ENCODE peak calls at places on chromosomes 3 and 15, in four cellular contexts. One of them, this sample, is unnamed.

GRCh38 chr15:48993411-48993810 is 29.7 kb upstream of the SHC4 start:
- DNase-seq in transverse colon: no peak
- DNase-seq in Panc1: no peak
- DNase-seq in HCT116: no peak
- DNase-seq in this sample: no peak

GRCh38 chr15:52496776-52497470 is 31.8 kb downstream of the MYO5A start:
- DNase-seq in transverse colon: no peak
- DNase-seq in Panc1: peak
- DNase-seq in HCT116: peak
- DNase-seq in this sample: no peak

GRCh38 chr15:49887604-49888340 is 231.3 kb downstream of the ATP8B4 start:
- DNase-seq in transverse colon: no peak
- DNase-seq in Panc1: no peak
- DNase-seq in HCT116: no peak
- DNase-seq in this sample: no peak

GRCh38 chr3:14434105-14434504 is 31.7 kb downstream of the SLC6A6 start:
- DNase-seq in transverse colon: no peak
- DNase-seq in Panc1: no peak
- DNase-seq in HCT116: no peak
- DNase-seq in this sample: no peak

GRCh38 chr15:51493892-51494291 is 128.7 kb downstream of the DMXL2 start:
- DNase-seq in transverse colon: no peak
- DNase-seq in Panc1: no peak
- DNase-seq in HCT116: no peak
- DNase-seq in this sample: no peak

GRCh38 chr3:56869157-56869889 is 67.6 kb upstream of the ARHGEF3 start:
- DNase-seq in transverse colon: no peak
- DNase-seq in Panc1: no peak
- DNase-seq in HCT116: no peak
- DNase-seq in this sample: no peak

GRCh38 chr3:42830437-42831320 is 21.4 kb downstream of the ACKR2 start:
- DNase-seq in transverse colon: no peak
- DNase-seq in Panc1: no peak
- DNase-seq in HCT116: peak
- DNase-seq in this sample: no peak

GRCh38 chr15:70584838-70585706 is 178.3 kb downstream of the UACA start:
- DNase-seq in transverse colon: no peak
- DNase-seq in Panc1: peak
- DNase-seq in HCT116: peak
- DNase-seq in this sample: peak

GRCh38 chr15:96285306-96285705 is 45.2 kb upstream of the NR2F2 start:
- DNase-seq in transverse colon: no peak
- DNase-seq in Panc1: no peak
- DNase-seq in HCT116: no peak
- DNase-seq in this sample: no peak

GRCh38 chr15:63628123-63628822 is 31.1 kb downstream of the FBXL22 start:
- DNase-seq in transverse colon: no peak
- DNase-seq in Panc1: no peak
- DNase-seq in HCT116: no peak
- DNase-seq in this sample: no peak

GRCh38 chr15:41061667-41062066 is 54.4 kb downstream of the INO80 start:
- DNase-seq in transverse colon: no peak
- DNase-seq in Panc1: no peak
- DNase-seq in HCT116: no peak
- DNase-seq in this sample: no peak

GRCh38 chr3:1348547-1348946 is 255.7 kb downstream of the CNTN6 start:
- DNase-seq in transverse colon: no peak
- DNase-seq in Panc1: no peak
- DNase-seq in HCT116: no peak
- DNase-seq in this sample: no peak

GRCh38 chr3:131750256-131750655 is 247.5 kb upstream of the MRPL3 start:
- DNase-seq in transverse colon: no peak
- DNase-seq in Panc1: no peak
- DNase-seq in HCT116: no peak
- DNase-seq in this sample: no peak

GRCh38 chr15:91369823-91370222 is 269.8 kb downstream of the SV2B start:
- DNase-seq in transverse colon: no peak
- DNase-seq in Panc1: no peak
- DNase-seq in HCT116: no peak
- DNase-seq in this sample: no peak

GRCh38 chr15:80679167-80679804 is 15.8 kb upstream of the ABHD17C start:
- DNase-seq in transverse colon: peak
- DNase-seq in Panc1: no peak
- DNase-seq in HCT116: no peak
- DNase-seq in this sample: peak

GRCh38 chr3:38649500-38650247 is at the start of gene SCN5A:
- DNase-seq in transverse colon: peak
- DNase-seq in Panc1: no peak
- DNase-seq in HCT116: no peak
- DNase-seq in this sample: peak

GRCh38 chr3:49805367-49805782 is 2.3 kb downstream of the INKA1 start:
- DNase-seq in transverse colon: peak
- DNase-seq in Panc1: no peak
- DNase-seq in HCT116: no peak
- DNase-seq in this sample: peak

GRCh38 chr3:49804141-49805041 is 1.3 kb downstream of the INKA1 start:
- DNase-seq in transverse colon: no peak
- DNase-seq in Panc1: no peak
- DNase-seq in HCT116: no peak
- DNase-seq in this sample: no peak

GRCh38 chr3:49807427-49808114 is 4.5 kb downstream of the INKA1 start:
- DNase-seq in transverse colon: no peak
- DNase-seq in Panc1: no peak
- DNase-seq in HCT116: no peak
- DNase-seq in this sample: no peak

GRCh38 chr3:49806838-49807237 is 3.8 kb downstream of the INKA1 start:
- DNase-seq in transverse colon: no peak
- DNase-seq in Panc1: no peak
- DNase-seq in HCT116: no peak
- DNase-seq in this sample: no peak

GRCh38 chr3:49805884-49806701 is 3.0 kb downstream of the INKA1 start:
- DNase-seq in transverse colon: peak
- DNase-seq in Panc1: no peak
- DNase-seq in HCT116: no peak
- DNase-seq in this sample: no peak
- TF ChIP-seq POLR2AphosphoS5 in transverse colon: no peak
- TF ChIP-seq POLR2AphosphoS5 in Panc1: no peak
- TF ChIP-seq POLR2AphosphoS5 in HCT116: no peak
- TF ChIP-seq POLR2AphosphoS5 in this sample: no peak

GRCh38 chr15:38868326-38869114 is 303.9 kb upstream of the RASGRP1 start:
- DNase-seq in transverse colon: peak
- DNase-seq in Panc1: peak
- DNase-seq in HCT116: peak
- DNase-seq in this sample: no peak
- TF ChIP-seq POLR2AphosphoS5 in transverse colon: no peak
- TF ChIP-seq POLR2AphosphoS5 in Panc1: no peak
- TF ChIP-seq POLR2AphosphoS5 in HCT116: no peak
- TF ChIP-seq POLR2AphosphoS5 in this sample: no peak

GRCh38 chr3:50169232-50169631 is 14.1 kb downstream of the SEMA3F start:
- DNase-seq in transverse colon: no peak
- DNase-seq in Panc1: no peak
- DNase-seq in HCT116: no peak
- DNase-seq in this sample: no peak
- TF ChIP-seq POLR2AphosphoS5 in transverse colon: no peak
- TF ChIP-seq POLR2AphosphoS5 in Panc1: no peak
- TF ChIP-seq POLR2AphosphoS5 in HCT116: no peak
- TF ChIP-seq POLR2AphosphoS5 in this sample: no peak

DNA sequence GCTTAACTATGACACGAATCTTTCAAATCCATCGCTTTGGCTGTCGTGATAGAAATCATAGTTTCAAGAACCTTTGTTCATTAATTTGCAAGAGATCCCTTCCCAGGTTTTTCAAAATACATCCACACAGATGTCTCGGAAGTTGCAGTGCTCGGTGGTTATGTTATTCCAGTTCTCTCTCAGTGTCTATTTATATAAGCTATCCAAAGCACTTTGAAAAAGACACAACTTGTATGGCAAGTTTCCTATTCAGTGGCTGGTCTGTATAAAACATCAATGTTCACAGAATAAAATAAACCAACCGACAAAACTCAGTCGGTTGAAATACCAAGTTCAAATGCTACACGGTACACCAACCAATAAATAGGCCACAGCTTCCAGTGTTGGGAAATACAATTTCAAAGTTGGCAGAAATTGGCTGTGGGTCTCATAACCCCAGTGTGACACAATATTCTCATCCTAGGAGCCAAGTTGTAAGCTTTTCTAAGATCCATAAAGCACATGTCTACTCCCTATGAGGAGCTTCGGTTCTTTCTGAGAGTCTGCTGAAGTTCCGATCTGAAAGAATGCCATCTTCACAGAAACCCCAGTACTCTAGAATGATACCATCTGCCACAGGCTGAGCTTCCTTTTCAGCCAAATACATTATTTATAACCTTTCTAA is 23.7 kb downstream of the SATB1 start:
- DNase-seq in transverse colon: no peak
- DNase-seq in Panc1: no peak
- DNase-seq in HCT116: no peak
- DNase-seq in this sample: no peak
- TF ChIP-seq POLR2AphosphoS5 in transverse colon: no peak
- TF ChIP-seq POLR2AphosphoS5 in Panc1: no peak
- TF ChIP-seq POLR2AphosphoS5 in HCT116: no peak
- TF ChIP-seq POLR2AphosphoS5 in this sample: no peak

GRCh38 chr3:149590691-149591441 is 67.0 kb downstream of the WWTR1 start:
- DNase-seq in transverse colon: no peak
- DNase-seq in Panc1: no peak
- DNase-seq in HCT116: no peak
- DNase-seq in this sample: no peak

GRCh38 chr3:149587383-149587782 is 70.4 kb downstream of the WWTR1 start:
- DNase-seq in transverse colon: no peak
- DNase-seq in Panc1: no peak
- DNase-seq in HCT116: no peak
- DNase-seq in this sample: no peak

GRCh38 chr3:149586871-149587270 is 71.0 kb downstream of the WWTR1 start:
- DNase-seq in transverse colon: no peak
- DNase-seq in Panc1: peak
- DNase-seq in HCT116: peak
- DNase-seq in this sample: no peak

GRCh38 chr3:149589332-149589731 is 68.5 kb downstream of the WWTR1 start:
- DNase-seq in transverse colon: no peak
- DNase-seq in Panc1: no peak
- DNase-seq in HCT116: no peak
- DNase-seq in this sample: no peak

DNA sequence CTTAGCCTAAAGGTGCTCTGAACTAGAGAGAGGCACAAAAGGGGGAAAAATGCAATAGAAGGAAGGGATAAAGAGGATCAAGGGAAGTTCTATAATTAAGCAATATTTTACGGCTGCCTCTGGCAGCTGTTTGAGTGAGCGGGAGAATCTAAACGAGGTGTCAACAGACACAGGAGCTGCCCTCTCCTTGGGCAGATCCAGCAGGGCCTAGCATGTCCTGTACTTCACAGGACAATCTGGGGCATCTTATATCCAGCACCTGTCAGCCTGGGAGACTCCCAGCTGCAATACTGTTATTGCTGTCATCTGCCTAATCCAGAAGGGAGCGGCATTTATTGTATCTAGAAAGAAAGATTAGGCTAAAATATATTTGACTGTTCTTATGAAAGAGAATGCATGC is 68.9 kb downstream of the WWTR1 start:
- DNase-seq in transverse colon: no peak
- DNase-seq in Panc1: no peak
- DNase-seq in HCT116: no peak
- DNase-seq in this sample: no peak
- TF ChIP-seq POLR2AphosphoS5 in transverse colon: no peak
- TF ChIP-seq POLR2AphosphoS5 in Panc1: peak
- TF ChIP-seq POLR2AphosphoS5 in HCT116: no peak
- TF ChIP-seq POLR2AphosphoS5 in this sample: no peak

GRCh38 chr3:129445472-129445871 is 5.4 kb downstream of the IFT122 start:
- DNase-seq in transverse colon: no peak
- DNase-seq in Panc1: no peak
- DNase-seq in HCT116: no peak
- DNase-seq in this sample: no peak

GRCh38 chr3:129446926-129447325 is 6.9 kb downstream of the IFT122 start:
- DNase-seq in transverse colon: no peak
- DNase-seq in Panc1: no peak
- DNase-seq in HCT116: no peak
- DNase-seq in this sample: no peak

GRCh38 chr3:129453732-129454131 is 13.7 kb downstream of the IFT122 start:
- DNase-seq in transverse colon: no peak
- DNase-seq in Panc1: no peak
- DNase-seq in HCT116: no peak
- DNase-seq in this sample: no peak

GRCh38 chr3:129449279-129450115 is 9.5 kb downstream of the IFT122 start:
- DNase-seq in transverse colon: no peak
- DNase-seq in Panc1: no peak
- DNase-seq in HCT116: no peak
- DNase-seq in this sample: no peak

DNA sequence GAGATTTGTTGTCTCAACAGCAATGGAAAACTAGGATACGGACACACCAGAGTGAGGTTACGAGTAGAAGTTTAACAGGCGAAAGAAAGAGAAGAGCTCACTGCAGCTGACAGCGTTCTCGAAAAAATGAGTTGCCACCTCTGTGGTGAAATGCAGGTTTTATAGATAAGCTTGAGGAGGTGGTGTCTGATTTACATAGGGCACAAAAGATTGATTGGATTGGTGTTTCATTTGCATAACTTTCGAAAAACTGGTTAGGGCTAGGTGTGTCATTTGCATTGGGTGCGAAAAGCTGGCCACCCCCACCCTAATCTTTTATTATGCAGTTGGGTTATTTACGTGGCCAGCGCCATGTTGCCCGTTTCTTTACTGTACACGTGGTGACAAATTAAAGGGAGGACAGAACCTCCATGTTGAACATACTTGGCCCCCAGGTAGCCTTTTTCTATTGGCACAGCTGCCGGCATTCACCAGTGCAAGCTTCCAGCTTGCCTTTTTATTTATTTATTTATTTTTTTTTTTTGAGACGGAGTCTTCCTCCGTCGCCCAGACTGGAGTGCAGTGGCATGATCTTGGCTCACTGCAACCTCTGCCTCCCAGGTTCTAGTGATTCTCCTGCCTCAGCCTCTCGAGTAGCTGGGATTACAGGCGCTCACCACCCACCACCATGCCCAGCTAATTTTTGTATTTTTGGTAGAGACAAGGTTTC is 8.3 kb downstream of the IFT122 start:
- DNase-seq in transverse colon: no peak
- DNase-seq in Panc1: no peak
- DNase-seq in HCT116: no peak
- DNase-seq in this sample: no peak
- TF ChIP-seq POLR2AphosphoS5 in transverse colon: no peak
- TF ChIP-seq POLR2AphosphoS5 in Panc1: no peak
- TF ChIP-seq POLR2AphosphoS5 in HCT116: no peak
- TF ChIP-seq POLR2AphosphoS5 in this sample: no peak